ENCODE peak calls at places on chromosomes 2 and 18, in four cellular contexts. E, F, H and Y are unnamed samples.

GRCh38 chr18:7221424-7222155 is 9.3 kb upstream of the LRRC30 start:
- DNase-seq in H (peak; percentile 9), F (no peak), E (no peak), Y (no peak)

GRCh38 chr2:44897406-44897805 is 44.1 kb upstream of the SIX3 start:
- DNase-seq in E (no peak), F (no peak), H (no peak), Y (no peak)

GRCh38 chr2:145464901-145465300 is 945.0 kb upstream of the ZEB2 start:
- DNase-seq in H (no peak), F (no peak), E (no peak), Y (no peak)

GRCh38 chr18:55083461-55083860 is 124.2 kb upstream of the CCDC68 start:
- DNase-seq in F (no peak), E (no peak), H (no peak), Y (no peak)

GRCh38 chr18:70151554-70152130 is 53.8 kb downstream of the RTTN start:
- DNase-seq in H (no peak), E (no peak), F (no peak), Y (no peak)

GRCh38 chr18:57581301-57581934 is 5.1 kb downstream of the FECH start:
- DNase-seq in H (peak; percentile 29), E (no peak), F (peak; percentile 20), Y (no peak)

GRCh38 chr2:120683701-120684100 is 52.0 kb upstream of the GLI2 start:
- DNase-seq in E (no peak), F (no peak), H (no peak), Y (no peak)

GRCh38 chr2:217248312-217248935 is 388.6 kb upstream of the TNP1 start:
- DNase-seq in H (peak; percentile 50), F (no peak), E (peak; percentile 72), Y (no peak)

GRCh38 chr2:236348976-236349375 is 84.8 kb upstream of the ASB18 start:
- DNase-seq in H (no peak), E (no peak), F (no peak), Y (no peak)
- H3K4me1 ChIP-seq in H (no peaks in the 10 kb centered on the region), E (no peaks in the 10 kb centered on the region), F (no peaks in the 10 kb centered on the region), Y (no peaks in the 10 kb centered on the region)

DNA sequence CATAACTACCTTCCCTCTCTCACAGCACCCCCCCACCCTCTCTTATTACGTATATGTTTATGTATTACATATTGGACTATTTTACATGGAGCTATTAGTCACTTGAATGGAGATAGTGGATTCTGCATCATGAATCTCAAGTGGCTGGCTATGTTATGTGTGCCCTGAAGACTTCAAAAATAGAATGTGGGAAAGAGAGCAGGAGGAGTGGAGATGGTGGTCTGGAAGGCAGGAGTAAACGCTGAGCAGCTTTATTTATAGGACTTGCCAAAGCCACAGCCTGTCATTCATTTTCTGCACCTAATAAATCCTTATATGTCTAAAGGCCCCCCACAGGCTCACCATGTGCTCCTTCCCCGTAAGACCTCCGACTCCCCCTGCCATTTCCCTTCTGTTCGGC is 4.9 kb downstream of the ANTXR1 start:
- DNase-seq in E (no peak), F (no peak), H (no peak), Y (no peak)
- H3K4me1 ChIP-seq in E (peaks cover 57% of the 10 kb centered on the region), F (peaks cover 8% of the 10 kb centered on the region), H (peaks cover 60% of the 10 kb centered on the region), Y (no peaks in the 10 kb centered on the region)

GRCh38 chr2:46548103-46548486 is 68.7 kb downstream of the TMEM247 start:
- DNase-seq in F (no peak), E (peak; percentile 46), H (peak; percentile 37), Y (no peak)

GRCh38 chr2:46549159-46549902 is 70.0 kb downstream of the TMEM247 start:
- DNase-seq in F (no peak), H (peak; percentile 35), E (no peak), Y (no peak)

GRCh38 chr2:46547223-46548102 is 68.1 kb downstream of the TMEM247 start:
- DNase-seq in F (no peak), E (peak; percentile 56), H (peak; percentile 38), Y (no peak)

GRCh38 chr2:46550686-46551404 is 71.5 kb downstream of the TMEM247 start:
- DNase-seq in H (no peak), F (no peak), E (no peak), Y (no peak)

GRCh38 chr2:46548521-46549144 is 69.3 kb downstream of the TMEM247 start:
- DNase-seq in F (no peak), E (no peak), H (no peak), Y (no peak)
- H3K4me1 ChIP-seq in F (peaks cover 12% of the 10 kb centered on the region), E (peaks cover 98% of the 10 kb centered on the region), H (peaks cover 47% of the 10 kb centered on the region), Y (peaks cover 13% of the 10 kb centered on the region)

DNA sequence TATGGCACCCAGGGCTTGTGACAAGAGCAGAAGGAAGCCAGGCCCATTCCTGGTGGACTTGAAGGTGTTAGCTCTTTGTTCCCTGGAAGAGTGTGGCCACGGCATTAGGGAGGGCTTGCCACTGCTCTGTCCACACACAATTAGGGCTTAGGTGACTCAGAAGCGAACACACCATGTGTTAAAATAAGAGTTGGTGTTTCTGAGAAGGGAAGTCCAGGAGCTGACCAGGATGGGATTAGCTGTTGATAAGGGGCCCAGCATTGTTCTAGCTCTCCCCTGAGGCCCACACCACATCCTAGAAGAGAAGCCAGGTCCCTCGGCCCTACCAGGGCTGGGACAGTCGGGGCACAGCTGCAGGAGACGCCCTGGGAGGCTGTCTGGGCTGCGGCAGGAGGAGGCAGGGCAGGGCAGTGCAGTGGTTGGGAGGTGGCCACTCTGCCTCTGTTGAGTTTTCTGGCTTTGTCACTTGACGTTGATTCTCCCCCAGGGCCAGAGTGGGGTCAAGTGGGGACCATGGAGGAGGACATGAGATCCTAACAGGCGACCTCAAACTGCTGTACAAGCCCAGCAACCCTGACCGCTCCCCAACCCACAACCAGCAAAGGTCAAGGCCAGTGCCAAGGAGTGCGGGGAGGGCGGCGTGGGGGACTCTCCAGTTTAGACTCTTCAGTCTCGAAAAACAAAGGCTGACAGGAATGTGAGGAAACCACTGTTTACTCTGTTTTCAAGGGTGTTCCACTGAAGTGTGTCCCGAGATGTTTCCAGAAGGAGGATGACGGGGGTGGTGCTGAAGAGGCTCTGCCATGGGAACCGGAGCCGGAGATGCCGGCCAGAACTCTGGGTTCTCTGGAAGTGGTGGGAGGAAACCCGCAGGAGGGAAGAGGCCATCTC is 16.8 kb downstream of the GNLY start:
- DNase-seq in E (peak; percentile 62), H (peak; percentile 40), F (no peak), Y (no peak)
- H3K4me1 ChIP-seq in E (peaks cover 85% of the 10 kb centered on the region), H (peaks cover 54% of the 10 kb centered on the region), F (no peaks in the 10 kb centered on the region), Y (peaks cover 3% of the 10 kb centered on the region)

GRCh38 chr2:134127496-134127895 is 126.4 kb upstream of the MGAT5 start:
- DNase-seq in H (no peak), E (no peak), F (peak; percentile 17), Y (peak; percentile 12)
- H3K4me1 ChIP-seq in H (peaks cover 79% of the 10 kb centered on the region), E (peaks cover 86% of the 10 kb centered on the region), F (peaks cover 52% of the 10 kb centered on the region), Y (peaks cover 46% of the 10 kb centered on the region)

DNA sequence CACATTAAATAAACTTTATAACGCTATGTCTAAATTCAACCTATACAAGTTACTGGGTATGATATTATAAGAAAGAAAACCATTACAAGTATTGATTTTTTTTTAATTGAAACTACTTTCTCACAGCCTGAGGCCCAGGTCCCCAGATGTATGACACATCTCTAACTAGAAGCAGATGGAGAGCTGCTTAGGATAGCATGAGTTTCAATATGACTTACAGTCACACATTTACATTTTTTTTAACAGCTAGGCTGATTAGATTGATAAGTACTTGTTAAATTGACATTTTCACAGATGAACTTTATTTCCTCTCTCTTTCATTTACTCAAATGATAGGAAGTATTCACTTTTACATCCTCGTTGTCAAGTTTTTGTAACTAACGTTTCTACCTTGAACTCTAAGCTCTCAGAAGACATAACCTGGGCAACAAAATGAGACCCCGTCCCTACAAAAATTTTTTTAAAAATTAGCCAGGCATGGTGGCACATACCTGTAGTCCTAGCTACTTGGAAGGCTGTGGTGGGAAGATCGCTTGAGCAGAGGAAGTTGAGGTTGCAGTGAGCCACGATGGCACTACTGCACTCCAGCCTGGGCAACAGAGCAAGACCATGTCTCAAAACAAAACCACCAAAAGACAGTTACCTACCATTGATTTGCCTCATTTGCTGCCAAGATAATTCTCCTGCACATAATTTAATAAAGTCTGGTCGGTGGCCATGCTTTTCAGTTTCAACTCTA is 52.4 kb downstream of the STK39 start:
- DNase-seq in H (no peak), E (no peak), F (peak; percentile 48), Y (no peak)
- H3K4me1 ChIP-seq in H (peaks cover 82% of the 10 kb centered on the region), E (peaks cover 57% of the 10 kb centered on the region), F (peaks cover 48% of the 10 kb centered on the region), Y (peaks cover 50% of the 10 kb centered on the region)

GRCh38 chr2:12918841-12919445 is 202.2 kb downstream of the TRIB2 start:
- DNase-seq in H (peak; percentile 47), F (no peak), E (peak; percentile 72), Y (no peak)
- H3K4me1 ChIP-seq in H (peaks cover 9% of the 10 kb centered on the region), F (no peaks in the 10 kb centered on the region), E (peaks cover 19% of the 10 kb centered on the region), Y (no peaks in the 10 kb centered on the region)

DNA sequence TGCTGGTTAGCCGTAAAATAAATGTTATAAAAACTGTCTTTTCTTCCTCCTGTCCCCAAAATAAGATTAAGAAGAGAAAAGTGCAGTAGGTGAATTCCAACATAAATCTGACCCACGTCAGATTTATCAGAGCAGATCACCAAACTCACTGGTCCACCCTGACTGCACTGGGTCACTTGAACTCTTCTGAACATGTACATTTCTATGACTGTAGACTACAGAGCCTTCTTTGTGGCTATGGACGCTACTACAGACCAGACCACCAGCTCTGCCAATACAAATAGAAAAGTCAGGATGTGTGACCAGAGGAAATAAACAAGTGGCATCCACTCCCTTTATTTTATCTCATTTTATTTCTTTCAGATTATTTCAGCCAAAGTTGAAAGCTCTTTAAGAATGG is 11.6 kb downstream of the DSG2 start:
- DNase-seq in F (no peak), E (no peak), H (no peak), Y (no peak)
- H3K4me1 ChIP-seq in F (no peaks in the 10 kb centered on the region), E (peaks cover 17% of the 10 kb centered on the region), H (peaks cover 49% of the 10 kb centered on the region), Y (no peaks in the 10 kb centered on the region)

DNA sequence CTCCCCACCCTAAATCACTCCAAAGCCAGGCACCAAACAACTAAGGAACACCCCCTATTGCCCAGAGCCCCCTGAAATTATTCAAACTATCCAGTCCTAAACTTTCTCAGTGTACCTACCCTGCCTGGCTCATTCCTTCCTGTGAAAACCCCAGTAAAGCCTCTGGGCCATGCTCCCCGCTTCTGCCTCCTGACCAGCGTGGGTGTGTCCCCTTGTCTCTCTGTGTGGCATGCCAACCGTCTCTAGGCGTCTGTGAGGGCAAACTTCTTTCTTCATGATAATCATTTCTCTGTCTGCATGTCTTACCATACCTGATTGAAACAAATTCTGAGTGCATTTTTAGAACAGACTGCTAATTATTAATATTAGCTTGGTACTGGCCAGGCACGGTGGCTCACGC is 109.0 kb upstream of the MSH2 start:
- DNase-seq in H (peak; percentile 50), E (no peak), F (no peak), Y (no peak)
- H3K4me1 ChIP-seq in H (peaks cover 7% of the 10 kb centered on the region), E (no peaks in the 10 kb centered on the region), F (no peaks in the 10 kb centered on the region), Y (no peaks in the 10 kb centered on the region)